ENCODE peak calls at places on chromosomes 2 and 18, in seven cellular contexts. J is breast epithelium, K is GM23338, Q is GM12878, S is spleen, M is HepG2, W is stomach. Z is an unnamed sample.

GRCh38 chr2:148926291-148926961 is 51.4 kb downstream of the KIF5C start:
- DNase-seq in S (peak), W (peak), K (peak), Q (peak), J (no peak), M (peak), Z (peak)

GRCh38 chr2:232207174-232207573 is 171.4 kb upstream of the ALPP start:
- DNase-seq in Q (no peak), S (no peak), J (no peak), W (no peak), K (no peak), M (no peak), Z (no peak)

GRCh38 chr2:169354244-169354643 is 8.1 kb downstream of the LRP2 start:
- DNase-seq in K (no peak), W (no peak), J (no peak), Q (no peak), M (no peak), S (no peak), Z (no peak)

GRCh38 chr2:35946431-35946991 is 409.1 kb upstream of the CRIM1 start:
- DNase-seq in K (no peak), S (no peak), M (no peak), J (no peak), W (no peak), Q (no peak), Z (no peak)

GRCh38 chr2:36549063-36549662 is 48.8 kb downstream of the FEZ2 start:
- DNase-seq in K (no peak), M (no peak), J (no peak), W (no peak), Q (no peak), S (no peak), Z (no peak)

GRCh38 chr2:15970701-15971100 is 30.4 kb downstream of the MYCN start:
- DNase-seq in J (no peak), S (no peak), W (no peak), M (no peak), K (no peak), Q (no peak), Z (no peak)

GRCh38 chr2:56191617-56192016 is 7.8 kb downstream of the CCDC85A start:
- DNase-seq in Q (no peak), K (peak), J (no peak), W (no peak), S (no peak), M (peak), Z (peak)

GRCh38 chr2:212264227-212264626 is 274.4 kb downstream of the ERBB4 start:
- DNase-seq in K (no peak), M (no peak), W (no peak), J (no peak), S (no peak), Q (no peak), Z (no peak)

GRCh38 chr2:236872015-236872414 is 213.7 kb upstream of the COPS8 start:
- DNase-seq in M (no peak), Q (no peak), K (no peak), W (no peak), J (peak), S (no peak), Z (peak)

GRCh38 chr2:64311191-64311910 is 142.6 kb upstream of the LGALSL start:
- DNase-seq in J (peak), K (peak), M (peak), Q (no peak), S (no peak), W (no peak), Z (peak)

GRCh38 chr2:76958749-76959148 is 563.4 kb downstream of the LRRTM4 start:
- DNase-seq in J (no peak), M (peak), S (no peak), Q (no peak), K (peak), W (no peak), Z (no peak)

GRCh38 chr2:8737571-8738175 is 55.8 kb downstream of the ID2 start:
- DNase-seq in K (no peak), W (no peak), Q (no peak), M (no peak), J (no peak), S (no peak), Z (no peak)

GRCh38 chr18:59143441-59143840 is 3.8 kb downstream of the SEC11C start:
- DNase-seq in W (no peak), S (no peak), M (no peak), J (no peak), Q (no peak), K (no peak), Z (no peak)

GRCh38 chr2:159459279-159459678 is 157.1 kb downstream of the BAZ2B start:
- DNase-seq in S (no peak), J (no peak), Q (no peak), W (no peak), K (no peak), M (no peak), Z (no peak)

GRCh38 chr2:240603081-240603835 is 16.7 kb downstream of the CAPN10 start:
- DNase-seq in K (no peak), J (no peak), S (peak), M (no peak), W (no peak), Q (no peak), Z (no peak)

GRCh38 chr2:227127236-227127635 is 36.8 kb downstream of the COL4A4 start:
- DNase-seq in Q (no peak), J (no peak), M (no peak), S (no peak), W (no peak), K (no peak), Z (no peak)

GRCh38 chr2:70987386-70987785 is 7.3 kb downstream of the TEX261 start:
- DNase-seq in J (no peak), Q (no peak), K (no peak), M (no peak), W (no peak), S (peak), Z (peak)

GRCh38 chr2:207188601-207189000 is 22.9 kb upstream of the KLF7 start:
- DNase-seq in M (no peak), Q (no peak), S (no peak), K (no peak), J (no peak), W (no peak), Z (no peak)

GRCh38 chr18:50559750-50560680 is at the start of gene MAPK4:
- DNase-seq in M (no peak), Q (no peak), W (peak), S (peak), J (no peak), K (peak), Z (no peak)

GRCh38 chr2:69164379-69164778 is 151.4 kb downstream of the ANTXR1 start:
- DNase-seq in K (no peak), M (no peak), Q (no peak), J (no peak), W (no peak), S (no peak), Z (no peak)

GRCh38 chr2:224999784-225000183 is 42.5 kb downstream of the DOCK10 start:
- DNase-seq in K (no peak), W (no peak), S (no peak), J (no peak), Q (no peak), M (no peak), Z (no peak)

GRCh38 chr2:174546519-174547506 is 50.8 kb downstream of the WIPF1 start:
- DNase-seq in M (peak), S (no peak), J (no peak), W (no peak), K (peak), Q (no peak), Z (no peak)

GRCh38 chr18:55907352-55908045 is 319.5 kb upstream of the TCF4 start:
- DNase-seq in S (no peak), Q (no peak), W (no peak), J (no peak), K (no peak), M (no peak), Z (no peak)

GRCh38 chr2:30238143-30238800 is 6.9 kb downstream of the LBH start:
- DNase-seq in S (peak), K (peak), Q (no peak), W (no peak), J (no peak), M (no peak), Z (no peak)

GRCh38 chr2:6827516-6828298 is 38.0 kb downstream of the CMPK2 start:
- DNase-seq in W (no peak), K (no peak), M (no peak), Q (no peak), J (no peak), S (no peak), Z (no peak)

GRCh38 chr2:42886921-42887320 is 94.5 kb upstream of the HAAO start:
- DNase-seq in W (no peak), Q (no peak), M (no peak), K (no peak), J (peak), S (no peak), Z (no peak)

GRCh38 chr2:215454519-215454918 is 18.7 kb upstream of the FN1 start:
- DNase-seq in K (peak), J (no peak), S (no peak), M (peak), W (no peak), Q (no peak), Z (no peak)

GRCh38 chr2:71563872-71564271 is 110.5 kb downstream of the DYSF start:
- DNase-seq in J (no peak), K (no peak), S (no peak), Q (no peak), M (no peak), W (no peak), Z (no peak)

GRCh38 chr2:221606369-221606768 is 34.3 kb upstream of the EPHA4 start:
- DNase-seq in K (peak), J (no peak), Q (no peak), S (no peak), M (no peak), W (no peak), Z (no peak)

GRCh38 chr18:1663879-1664705 is 759.4 kb downstream of the ADCYAP1 start:
- DNase-seq in W (peak), M (peak), Q (no peak), K (peak), S (peak), J (no peak), Z (no peak)

GRCh38 chr18:77013777-77014525 is 118.6 kb downstream of the MBP start:
- DNase-seq in M (no peak), K (no peak), Q (no peak), J (peak), S (no peak), W (no peak), Z (no peak)

GRCh38 chr2:237896941-237897340 is 37.5 kb downstream of the RAMP1 start:
- DNase-seq in S (peak), K (no peak), J (no peak), M (no peak), W (no peak), Q (no peak), Z (no peak)

GRCh38 chr18:77063256-77063655 is 69.3 kb downstream of the MBP start:
- DNase-seq in M (no peak), J (no peak), K (peak), W (peak), Q (peak), S (peak), Z (no peak)

GRCh38 chr18:43193336-43193735 is 77.9 kb upstream of the RIT2 start:
- DNase-seq in W (no peak), Q (no peak), M (no peak), S (no peak), K (no peak), J (no peak), Z (no peak)

GRCh38 chr2:82790277-82791021 is 1668.6 kb downstream of the SUCLG1 start:
- DNase-seq in S (no peak), Q (no peak), M (peak), W (no peak), J (no peak), K (no peak), Z (no peak)

GRCh38 chr18:78934003-78934402 is 45.6 kb upstream of the SALL3 start:
- DNase-seq in M (no peak), W (no peak), J (no peak), Q (no peak), S (peak), K (no peak), Z (no peak)

GRCh38 chr2:128137094-128137616 is 46.2 kb downstream of the UGGT1 start:
- DNase-seq in S (no peak), K (no peak), M (peak), W (no peak), Q (no peak), J (no peak), Z (no peak)
- TF ChIP-seq CTCF in S (no peak), K (no peak), M (no peak), W (no peak), Q (no peak), J (no peak), Z (no peak)

GRCh38 chr2:26345554-26346453 is at the start of gene SELENOI:
- DNase-seq in M (peak), S (peak), W (peak), K (peak), Q (peak), J (peak), Z (peak)
- H3K27ac ChIP-seq in M (peak), S (peak), W (peak), K (peak), Q (peak), J (peak), Z (peak)

GRCh38 chr2:18551623-18552022 is 8.8 kb downstream of the RDH14 start:
- DNase-seq in J (no peak), W (no peak), S (no peak), Q (no peak), K (no peak), M (no peak), Z (no peak)
- TF ChIP-seq POLR2AphosphoS5 in J (no peak), W (no peak), S (no peak), Q (no peak), K (no peak), M (no peak), Z (no peak)

DNA sequence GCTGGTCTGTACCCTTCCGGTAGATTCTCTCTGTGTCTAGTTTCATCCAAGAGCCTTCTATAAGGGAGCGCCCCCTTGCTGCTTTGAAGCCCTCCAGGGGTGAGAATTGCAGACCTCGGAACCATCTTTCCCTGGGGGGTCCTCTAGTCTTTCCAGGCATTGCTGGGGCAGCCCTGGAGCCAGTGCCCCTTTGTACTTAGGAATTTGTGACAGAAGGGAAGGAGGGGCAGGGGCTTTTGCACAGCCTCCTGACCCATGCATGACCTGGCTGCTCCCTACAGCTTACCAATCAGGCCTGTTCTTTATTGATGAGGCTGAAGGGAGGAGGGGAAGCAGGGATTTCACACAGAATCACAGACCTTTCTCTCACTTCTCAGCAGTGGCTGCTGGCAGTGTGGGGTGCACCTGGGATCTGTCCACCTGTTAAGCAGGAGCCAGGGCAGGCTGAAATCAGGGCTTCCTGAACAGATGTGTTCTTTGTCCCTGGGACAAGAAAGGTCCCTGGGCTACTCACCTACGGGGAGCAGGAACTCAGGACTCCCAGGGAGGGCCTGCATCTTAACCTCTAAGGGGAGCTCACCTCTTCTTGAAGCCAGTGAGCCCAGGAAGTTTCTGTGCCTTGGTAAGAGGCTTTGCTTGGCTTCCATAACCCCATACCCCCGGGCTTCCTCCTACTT is 56.0 kb upstream of the MAPRE3 start:
- DNase-seq in K (peak), Q (no peak), M (no peak), J (no peak), S (no peak), W (no peak), Z (peak)
- TF ChIP-seq CTCF in K (peak), Q (no peak), M (peak), J (no peak), S (no peak), W (no peak), Z (no peak)

Z was measured in esophagus muscularis mucosa.